ENCODE peak calls at places on chromosomes 2 and 18, in six cellular contexts. F is fibroblast of pulmonary artery; E is activated CD8-positive, alpha-beta T cell treated with anti-CD3 and anti-CD28 coated beads for 36 hours; G is adrenal gland; L is CD8-positive, alpha-beta T cell; Q is mesothelial cell of epicardium. N is an unnamed sample.

GRCh38 chr2:171318463-171318934 is 115.3 kb downstream of the METTL8 start:
- DNase-seq in F (peak), E (no peak), G (peak), L (no peak), Q (no peak), N (no peak)

GRCh38 chr2:130351495-130352125 is 4.2 kb upstream of the PTPN18 start:
- DNase-seq in F (no peak), E (no peak), G (no peak), L (no peak), Q (no peak), N (no peak)

GRCh38 chr2:61937098-61937497 is 31.6 kb downstream of the COMMD1 start:
- DNase-seq in F (no peak), E (no peak), G (no peak), L (no peak), Q (no peak), N (no peak)

GRCh38 chr18:31506024-31506742 is 8.2 kb downstream of the DSG2 start:
- DNase-seq in F (peak), E (no peak), G (no peak), L (no peak), Q (no peak), N (no peak)

GRCh38 chr2:102122115-102122514 is 20.4 kb upstream of the IL1R1 start:
- DNase-seq in F (peak), E (no peak), G (no peak), L (no peak), Q (no peak), N (no peak)

GRCh38 chr18:63291278-63291677 is 28.3 kb downstream of the BCL2 start:
- DNase-seq in F (no peak), E (no peak), G (no peak), L (no peak), Q (no peak), N (no peak)

GRCh38 chr2:134233733-134234135 is 20.1 kb upstream of the MGAT5 start:
- DNase-seq in F (no peak), E (no peak), G (no peak), L (no peak), Q (no peak), N (no peak)

GRCh38 chr2:28906376-28906775 is 11.9 kb downstream of the WDR43 start:
- DNase-seq in F (peak), E (no peak), G (no peak), L (no peak), Q (no peak), N (no peak)

GRCh38 chr2:238160206-238161129 is 1.7 kb downstream of the ERFE start:
- DNase-seq in F (peak), E (peak), G (no peak), L (no peak), Q (no peak), N (no peak)

GRCh38 chr2:72533767-72534166 is 292.1 kb downstream of the EXOC6B start:
- DNase-seq in F (peak), E (no peak), G (no peak), L (no peak), Q (no peak), N (no peak)

GRCh38 chr2:30162821-30163220 is 16.0 kb downstream of the YPEL5 start:
- DNase-seq in F (no peak), E (no peak), G (no peak), L (no peak), Q (no peak), N (no peak)

GRCh38 chr2:5520352-5520996 is 171.7 kb upstream of the SOX11 start:
- DNase-seq in F (no peak), E (no peak), G (no peak), L (no peak), Q (no peak), N (no peak)

GRCh38 chr18:3871687-3872086 is 421.7 kb downstream of the TGIF1 start:
- DNase-seq in F (no peak), E (no peak), G (no peak), L (no peak), Q (no peak), N (no peak)

GRCh38 chr18:3867768-3868445 is 417.9 kb downstream of the TGIF1 start:
- DNase-seq in F (peak), E (no peak), G (no peak), L (no peak), Q (no peak), N (no peak)

GRCh38 chr18:3867252-3867651 is 417.3 kb downstream of the TGIF1 start:
- DNase-seq in F (no peak), E (no peak), G (no peak), L (no peak), Q (no peak), N (no peak)

GRCh38 chr18:3870914-3871313 is 420.9 kb downstream of the TGIF1 start:
- DNase-seq in F (no peak), E (no peak), G (no peak), L (no peak), Q (no peak), N (no peak)

GRCh38 chr18:3869848-3870247 is 419.9 kb downstream of the TGIF1 start:
- DNase-seq in F (peak), E (no peak), G (no peak), L (no peak), Q (no peak), N (no peak)
- TF ChIP-seq CTCF in F (peak), E (peak), G (peak), L (no peak), Q (peak), N (peak)

GRCh38 chr2:105288133-105288532 is 41.4 kb downstream of the TGFBRAP1 start:
- DNase-seq in F (no peak), E (no peak), G (no peak), L (no peak), Q (no peak), N (no peak)

GRCh38 chr2:105283532-105283931 is 42.0 kb downstream of the GPR45 start:
- DNase-seq in F (no peak), E (no peak), G (no peak), L (no peak), Q (no peak), N (no peak)

GRCh38 chr2:105290981-105291660 is 38.4 kb downstream of the TGFBRAP1 start:
- DNase-seq in F (no peak), E (no peak), G (no peak), L (no peak), Q (no peak), N (no peak)

GRCh38 chr2:105291981-105292380 is 37.6 kb downstream of the TGFBRAP1 start:
- DNase-seq in F (no peak), E (no peak), G (no peak), L (no peak), Q (no peak), N (no peak)

GRCh38 chr2:105287692-105288091 is 41.8 kb downstream of the TGFBRAP1 start:
- DNase-seq in F (peak), E (peak), G (peak), L (no peak), Q (no peak), N (no peak)
- TF ChIP-seq CTCF in F (peak), E (peak), G (peak), L (peak), Q (peak), N (peak)

GRCh38 chr2:145190031-145190703 is 670.2 kb upstream of the ZEB2 start:
- DNase-seq in F (peak), E (no peak), G (no peak), L (no peak), Q (no peak), N (no peak)

GRCh38 chr2:145185696-145186095 is 665.8 kb upstream of the ZEB2 start:
- DNase-seq in F (no peak), E (no peak), G (no peak), L (no peak), Q (no peak), N (no peak)

GRCh38 chr2:145184741-145185671 is 665.1 kb upstream of the ZEB2 start:
- DNase-seq in F (no peak), E (no peak), G (no peak), L (no peak), Q (no peak), N (no peak)

DNA sequence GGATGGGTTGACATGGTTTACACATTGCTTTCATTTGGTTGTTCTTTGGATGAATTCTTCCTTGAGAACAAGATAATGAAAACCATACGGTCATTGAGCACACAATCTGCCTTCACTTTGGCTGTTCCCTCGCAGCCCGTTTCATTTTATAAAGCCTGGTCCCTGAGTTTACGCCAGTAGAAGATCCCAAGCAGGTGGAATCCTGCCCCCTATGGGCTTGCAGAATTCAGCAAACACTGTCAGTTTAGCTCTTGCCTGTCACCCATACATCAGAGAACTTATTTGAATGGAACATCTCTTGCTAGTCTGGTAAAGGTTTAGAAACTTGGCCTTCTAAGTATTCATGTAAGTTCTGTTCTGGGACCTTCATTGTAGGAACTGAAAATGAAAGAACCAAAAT is 666.4 kb upstream of the ZEB2 start:
- DNase-seq in F (no peak), E (no peak), G (no peak), L (no peak), Q (no peak), N (no peak)
- TF ChIP-seq CTCF in F (no peak), E (no peak), G (no peak), L (no peak), Q (no peak), N (no peak)

GRCh38 chr18:32577561-32577960 is 106.9 kb upstream of the GAREM1 start:
- DNase-seq in F (no peak), E (no peak), G (no peak), L (no peak), Q (no peak), N (no peak)

DNA sequence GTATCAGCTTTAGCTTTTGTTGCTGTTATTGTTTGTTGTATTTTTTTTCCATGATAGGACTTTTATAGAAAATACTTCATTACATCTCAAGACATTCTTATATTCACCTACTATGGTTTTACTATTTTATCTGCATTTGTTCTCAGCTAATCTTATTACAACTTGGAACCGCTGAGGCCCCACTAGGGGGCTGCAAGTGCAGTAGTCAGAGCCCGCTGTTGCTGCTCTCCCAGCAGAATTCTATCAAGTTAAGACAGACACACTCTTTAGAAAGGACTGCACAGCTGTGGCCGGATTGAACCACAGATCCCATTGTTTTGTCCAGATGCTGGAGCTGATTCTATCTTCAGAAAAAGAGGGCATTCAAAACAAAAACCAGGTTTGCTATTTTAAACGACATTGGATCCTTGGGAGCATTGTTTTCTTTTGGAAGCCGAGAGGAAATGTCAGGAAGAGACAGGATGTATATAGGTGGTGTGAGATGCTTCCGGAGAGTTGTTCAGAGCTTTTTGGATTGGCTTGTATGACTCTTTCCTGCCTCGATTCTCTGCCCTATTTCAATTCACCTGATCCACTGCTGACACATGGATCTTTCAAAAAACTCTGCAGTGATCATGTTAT is 105.7 kb upstream of the GAREM1 start:
- DNase-seq in F (peak), E (peak), G (peak), L (no peak), Q (peak), N (no peak)
- TF ChIP-seq CTCF in F (peak), E (no peak), G (no peak), L (no peak), Q (no peak), N (peak)

GRCh38 chr2:184611221-184612085 is 13.1 kb downstream of the ZNF804A start:
- DNase-seq in F (peak), E (no peak), G (no peak), L (no peak), Q (no peak), N (no peak)
- TF ChIP-seq CTCF in F (peak), E (peak), G (no peak), L (no peak), Q (peak), N (peak)

N was measured in progenitor cell of endocrine pancreas.